ENCODE peak calls at places on chromosome 20, in eight cellular contexts. M is fibroblast of lung, H is cardiac muscle cell, D is cardiac fibroblast, Q is A549, X is mucosa of descending colon, R is HCT116, Z is astrocyte of the spinal cord. W is an unnamed sample.

GRCh38 chr20:43243672-43244269 is 54.1 kb upstream of the PTPRT start:
- DNase-seq in M (no peak), H (peak), D (peak), Q (peak), X (no peak), R (no peak), Z (no peak), W (peak)

GRCh38 chr20:49273696-49274277 is 4.1 kb downstream of the ZNFX1 start:
- DNase-seq in M (no peak), H (no peak), D (no peak), Q (no peak), X (no peak), R (no peak), Z (no peak), W (no peak)

GRCh38 chr20:23152308-23152892 is 66.3 kb upstream of the CD93 start:
- DNase-seq in M (peak), H (peak), D (peak), Q (no peak), X (no peak), R (no peak), Z (peak), W (no peak)

GRCh38 chr20:36604952-36605308 is 649 bp upstream of the RAB5IF start:
- DNase-seq in M (no peak), H (peak), D (no peak), Q (no peak), X (peak), R (peak), Z (no peak), W (peak)

GRCh38 chr20:4065405-4065841 is 50.1 kb upstream of the RNF24 start:
- DNase-seq in M (peak), H (peak), D (peak), Q (no peak), X (no peak), R (no peak), Z (no peak), W (no peak)

GRCh38 chr20:62282877-62283503 is 19.8 kb upstream of the ADRM1 start:
- DNase-seq in M (no peak), H (no peak), D (no peak), Q (no peak), X (no peak), R (no peak), Z (no peak), W (no peak)

GRCh38 chr20:6623989-6624388 is 143.5 kb upstream of the BMP2 start:
- DNase-seq in M (no peak), H (no peak), D (no peak), Q (no peak), X (no peak), R (no peak), Z (no peak), W (peak)

GRCh38 chr20:32966881-32967781 is 37.1 kb downstream of the SUN5 start:
- DNase-seq in M (no peak), H (no peak), D (no peak), Q (no peak), X (no peak), R (no peak), Z (no peak), W (peak)

GRCh38 chr20:59204201-59204894 is 40.7 kb downstream of the ZNF831 start:
- DNase-seq in M (no peak), H (no peak), D (no peak), Q (no peak), X (no peak), R (no peak), Z (no peak), W (no peak)

GRCh38 chr20:3751664-3752385 is 15.7 kb downstream of the ADISSP start:
- DNase-seq in M (peak), H (no peak), D (peak), Q (no peak), X (peak), R (no peak), Z (no peak), W (peak)

GRCh38 chr20:3563548-3564177 is 92.8 kb downstream of the ATRN start:
- DNase-seq in M (peak), H (peak), D (peak), Q (peak), X (no peak), R (peak), Z (peak), W (peak)

GRCh38 chr20:43899274-43899878 is 15.3 kb upstream of the TOX2 start:
- DNase-seq in M (no peak), H (no peak), D (no peak), Q (no peak), X (no peak), R (no peak), Z (no peak), W (no peak)

GRCh38 chr20:32761831-32762753 is at the start of gene DNMT3B:
- DNase-seq in M (peak), H (peak), D (peak), Q (peak), X (peak), R (peak), Z (peak), W (peak)

GRCh38 chr20:50690979-50691584 is at the start of gene RIPOR3:
- DNase-seq in M (peak), H (peak), D (no peak), Q (no peak), X (no peak), R (no peak), Z (peak), W (no peak)

GRCh38 chr20:2005831-2006426 is 12.1 kb upstream of the PDYN start:
- DNase-seq in M (peak), H (peak), D (peak), Q (no peak), X (peak), R (peak), Z (peak), W (peak)

DNA sequence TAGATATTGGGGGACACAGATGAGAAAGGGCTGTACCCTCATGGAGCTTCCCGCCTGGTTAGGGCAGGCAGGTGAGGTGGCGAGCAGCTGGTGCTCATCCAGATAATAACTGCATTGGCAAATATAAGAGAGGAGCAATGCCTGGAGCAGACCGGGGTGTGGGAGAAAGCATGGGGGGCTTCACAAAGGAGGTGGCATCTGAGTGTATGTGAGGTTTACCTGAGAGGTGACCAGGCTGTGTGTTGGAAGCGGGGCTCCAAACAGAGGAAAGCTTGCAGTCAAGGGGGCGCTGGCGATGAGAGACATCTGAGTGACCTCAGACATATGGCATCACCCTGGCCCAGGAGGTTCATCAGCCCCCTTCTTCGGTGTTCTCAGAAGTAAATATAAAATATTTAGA is 72.1 kb upstream of the PMEPA1 start:
- DNase-seq in M (no peak), H (no peak), D (no peak), Q (no peak), X (no peak), R (no peak), Z (no peak), W (no peak)
- H3K4me3 ChIP-seq in M (no peak), H (no peak), D (no peak), Q (no peak), X (no peak), R (no peak), Z (no peak), W (no peak)

DNA sequence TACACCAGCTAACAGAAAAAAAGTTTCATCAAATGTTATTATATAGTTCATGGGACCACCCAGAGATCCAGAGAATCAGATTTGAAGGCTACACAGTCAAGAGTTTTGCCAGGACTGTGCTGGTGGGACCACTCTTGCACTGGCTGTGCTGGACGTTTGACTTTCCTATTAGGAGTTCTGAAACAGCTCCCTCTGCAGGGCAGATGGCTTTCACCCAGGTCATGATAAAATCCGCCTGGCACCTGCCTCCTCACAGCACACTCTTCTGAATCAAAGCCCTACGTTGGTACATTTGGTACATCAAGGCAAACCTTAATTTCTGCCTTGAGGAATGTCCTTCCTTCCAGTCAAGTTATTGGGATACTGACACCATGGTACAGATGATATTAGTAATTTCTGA is 302.1 kb downstream of the ZNF217 start:
- DNase-seq in M (no peak), H (no peak), D (no peak), Q (no peak), X (no peak), R (peak), Z (no peak), W (peak)
- TF ChIP-seq CTCF in M (no peak), H (no peak), D (no peak), Q (no peak), X (no peak), R (peak), Z (no peak), W (peak)

GRCh38 chr20:57153238-57153905 is 113.1 kb downstream of the BMP7 start:
- DNase-seq in M (no peak), H (no peak), D (no peak), Q (no peak), X (no peak), R (no peak), Z (no peak), W (no peak)
- H3K4me3 ChIP-seq in M (no peak), H (no peak), D (no peak), Q (no peak), X (no peak), R (no peak), Z (no peak), W (no peak)

DNA sequence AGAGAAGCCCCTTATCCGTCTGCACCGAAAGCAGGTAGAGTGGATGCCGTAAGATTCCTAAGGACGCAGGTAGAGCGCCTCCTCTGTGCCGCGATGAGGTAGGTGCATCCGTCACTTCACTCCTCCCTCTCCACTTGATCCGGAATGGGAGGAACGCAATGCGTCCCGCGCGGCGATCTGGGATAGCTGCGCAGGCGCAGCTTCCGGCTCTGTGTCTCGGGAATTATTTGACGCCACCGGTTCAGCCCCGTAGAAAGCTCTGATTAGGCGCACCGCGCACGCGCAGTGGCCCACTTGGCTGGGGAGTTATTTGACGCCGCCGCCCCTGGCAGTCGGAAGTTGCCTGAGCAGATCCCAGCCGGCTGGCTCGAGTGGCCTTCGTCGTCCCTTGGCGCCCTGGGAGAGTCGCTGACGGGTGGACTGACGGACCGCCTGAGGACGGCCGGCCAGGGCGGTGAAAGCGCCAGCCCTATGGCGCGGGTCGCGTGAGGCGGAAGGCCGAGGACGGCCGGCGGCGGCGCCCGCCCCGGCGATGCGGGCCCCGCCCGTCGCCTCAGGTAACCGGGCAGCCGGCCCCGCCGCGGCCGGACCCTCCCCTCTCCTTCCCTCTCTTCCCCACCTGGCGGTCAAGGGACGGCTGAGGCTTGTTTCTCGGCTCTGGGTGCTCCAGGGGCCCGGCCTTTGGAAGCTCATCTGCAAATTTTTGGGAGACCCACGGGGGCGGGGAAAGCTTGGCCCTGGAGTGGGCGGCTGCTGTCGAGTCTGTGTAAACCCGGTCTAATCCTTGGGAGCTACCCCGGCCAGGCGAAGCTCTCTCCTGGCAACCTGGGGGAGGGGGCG is at the start of gene RALGAPB:
- DNase-seq in M (peak), H (peak), D (peak), Q (peak), X (peak), R (peak), Z (peak), W (peak)
- TF ChIP-seq CTCF in M (peak), H (peak), D (peak), Q (peak), X (peak), R (peak), Z (peak), W (peak)

GRCh38 chr20:25532971-25533391 is 52.4 kb downstream of the NINL start:
- DNase-seq in M (peak), H (peak), D (peak), Q (no peak), X (no peak), R (no peak), Z (peak), W (no peak)
- H3K4me3 ChIP-seq in M (peak), H (no peak), D (no peak), Q (no peak), X (no peak), R (no peak), Z (peak), W (no peak)

GRCh38 chr20:54044156-54044555 is 26.2 kb downstream of the BCAS1 start:
- DNase-seq in M (peak), H (peak), D (peak), Q (no peak), X (no peak), R (no peak), Z (peak), W (peak)

GRCh38 chr20:54041336-54041735 is 29.1 kb downstream of the BCAS1 start:
- DNase-seq in M (no peak), H (no peak), D (no peak), Q (no peak), X (no peak), R (no peak), Z (no peak), W (no peak)

GRCh38 chr20:54040528-54040927 is 29.9 kb downstream of the BCAS1 start:
- DNase-seq in M (no peak), H (no peak), D (no peak), Q (no peak), X (no peak), R (no peak), Z (no peak), W (no peak)

GRCh38 chr20:54042021-54042420 is 28.4 kb downstream of the BCAS1 start:
- DNase-seq in M (no peak), H (no peak), D (no peak), Q (no peak), X (no peak), R (no peak), Z (no peak), W (no peak)

DNA sequence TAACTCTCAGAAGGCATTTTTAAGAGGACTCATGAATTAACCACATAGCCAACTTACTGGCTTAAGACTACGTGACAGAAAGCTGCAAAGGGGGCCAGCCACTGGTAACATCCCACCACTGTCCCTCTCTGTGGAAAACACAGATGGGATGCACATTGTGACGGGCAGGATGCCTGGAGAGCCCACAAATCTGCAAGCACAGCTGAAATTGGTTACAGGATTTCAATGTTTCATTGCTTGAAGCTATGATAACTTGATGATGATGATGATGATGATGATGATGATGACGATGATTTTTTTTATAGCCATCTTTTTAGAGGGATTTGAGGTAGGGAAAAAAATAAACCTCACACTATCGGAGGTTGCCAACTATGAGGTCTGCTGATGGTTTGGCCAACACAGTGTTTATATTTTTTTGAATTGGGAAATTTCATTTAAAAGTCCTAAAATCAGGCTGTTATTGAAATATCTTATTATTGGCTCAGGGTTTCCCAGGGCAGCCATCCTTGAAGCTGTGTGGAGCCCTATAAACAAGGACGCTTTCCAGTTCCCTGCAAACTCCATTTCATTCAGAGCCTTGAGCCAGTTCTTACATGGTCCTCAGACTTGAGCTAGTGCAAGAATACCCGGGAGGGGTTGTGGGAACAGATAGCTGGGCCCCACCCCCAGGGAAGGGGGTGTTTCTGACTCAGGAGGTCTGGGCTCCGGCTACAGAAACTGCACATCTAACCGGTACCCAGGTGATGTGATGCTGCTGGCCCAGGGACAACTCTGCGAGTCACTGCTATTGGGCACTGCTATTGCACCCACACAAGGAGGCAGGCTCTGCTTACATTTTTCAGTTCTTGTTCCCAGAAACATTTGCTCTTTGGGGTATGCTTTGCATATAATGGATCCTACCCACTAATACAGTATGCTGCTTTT is 27.1 kb downstream of the BCAS1 start:
- DNase-seq in M (peak), H (no peak), D (no peak), Q (no peak), X (no peak), R (no peak), Z (no peak), W (peak)
- TF ChIP-seq CTCF in M (no peak), H (no peak), D (no peak), Q (no peak), X (no peak), R (no peak), Z (no peak), W (no peak)

DNA sequence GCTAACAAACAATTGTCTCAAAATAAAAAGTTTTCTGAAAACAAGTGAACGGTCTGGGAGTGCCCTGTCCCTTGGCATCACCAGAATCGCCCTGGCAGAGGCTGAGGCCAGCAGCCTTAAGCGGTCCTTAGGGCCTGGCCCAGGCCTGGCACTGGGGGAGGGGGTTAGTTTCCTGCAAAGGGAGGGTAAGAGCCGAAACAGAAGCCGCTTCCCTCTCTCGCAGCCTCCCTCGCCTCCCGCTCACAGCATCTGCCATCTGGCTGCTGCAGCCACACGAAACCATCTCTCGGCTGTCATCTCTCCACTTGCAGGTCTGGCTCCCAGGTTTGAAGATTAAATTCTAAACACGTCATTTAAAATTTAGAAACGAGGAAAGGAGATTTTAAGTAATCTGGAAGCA is 31.5 kb downstream of the PMEPA1 start:
- DNase-seq in M (no peak), H (no peak), D (no peak), Q (no peak), X (no peak), R (no peak), Z (no peak), W (no peak)
- H3K4me3 ChIP-seq in M (no peak), H (no peak), D (no peak), Q (no peak), X (no peak), R (no peak), Z (no peak), W (no peak)

W was measured in GM12865.